ENCODE peak calls at places on chromosomes 12 and 14, in nine cellular contexts. M, Q, F, Y, G, E, B, U and D are unnamed samples. For H3K9me3 and H3K4me1, the result is how much of the 10 kb centered on the place peaks cover.

GRCh38 chr14:78595797-78596196 is 425.6 kb downstream of the NRXN3 start:
- DNase-seq in M (no peak), Q (peak), F (peak), Y (peak), G (peak), E (no peak), B (no peak), U (no peak), D (no peak)

GRCh38 chr14:95862243-95862642 is 14.4 kb upstream of the TUNAR start:
- DNase-seq in M (no peak), Q (no peak), F (no peak), Y (peak), G (peak), E (no peak), B (no peak), U (no peak), D (no peak)

GRCh38 chr14:63212776-63213500 is 8.7 kb downstream of the RHOJ start:
- DNase-seq in M (no peak), Q (no peak), F (no peak), Y (no peak), G (no peak), E (no peak), B (no peak), U (no peak), D (no peak)

GRCh38 chr12:16118586-16118985 is 158.9 kb downstream of the SLC15A5 start:
- DNase-seq in M (no peak), Q (peak), F (no peak), Y (no peak), G (peak), E (no peak), B (no peak), U (no peak), D (no peak)

GRCh38 chr12:53078425-53079225 is 565 bp downstream of the SPRYD3 start:
- DNase-seq in M (no peak), Q (no peak), F (peak), Y (no peak), G (no peak), E (no peak), B (no peak), U (peak), D (no peak)

GRCh38 chr12:466039-466438 is 6.3 kb downstream of the B4GALNT3 start:
- DNase-seq in M (no peak), Q (no peak), F (no peak), Y (peak), G (no peak), E (no peak), B (no peak), U (no peak), D (no peak)

GRCh38 chr12:49342066-49342913 is 4.4 kb upstream of the DNAJC22 start:
- DNase-seq in M (peak), Q (peak), F (peak), Y (peak), G (peak), E (peak), B (no peak), U (peak), D (no peak)

GRCh38 chr14:97697772-97698171 is 900.6 kb downstream of the VRK1 start:
- DNase-seq in M (no peak), Q (no peak), F (no peak), Y (no peak), G (no peak), E (peak), B (no peak), U (peak), D (no peak)

GRCh38 chr12:108811411-108812185 is 45.8 kb downstream of the SSH1 start:
- DNase-seq in M (no peak), Q (no peak), F (no peak), Y (no peak), G (no peak), E (no peak), B (no peak), U (no peak), D (no peak)

GRCh38 chr12:52175411-52176350 is 16.1 kb downstream of the KRT80 start:
- DNase-seq in M (no peak), Q (peak), F (no peak), Y (no peak), G (no peak), E (no peak), B (no peak), U (no peak), D (no peak)

GRCh38 chr12:49609059-49609874 is 3.8 kb upstream of the FAM186B start:
- DNase-seq in M (no peak), Q (no peak), F (no peak), Y (no peak), G (no peak), E (no peak), B (no peak), U (no peak), D (no peak)

GRCh38 chr14:48936352-48936751 is 649.8 kb downstream of the RPS29 start:
- DNase-seq in M (no peak), Q (peak), F (peak), Y (peak), G (peak), E (no peak), B (no peak), U (no peak), D (no peak)

GRCh38 chr12:124646385-124647230 is 79.2 kb upstream of the NCOR2 start:
- DNase-seq in M (no peak), Q (no peak), F (no peak), Y (no peak), G (no peak), E (peak), B (no peak), U (peak), D (no peak)

GRCh38 chr12:104448475-104448874 is 8.3 kb upstream of the CHST11 start:
- DNase-seq in M (no peak), Q (no peak), F (no peak), Y (no peak), G (no peak), E (no peak), B (no peak), U (no peak), D (no peak)

GRCh38 chr12:3117144-3117581 is 40.0 kb downstream of the TSPAN9 start:
- DNase-seq in M (no peak), Q (peak), F (peak), Y (no peak), G (no peak), E (no peak), B (no peak), U (no peak), D (no peak)

GRCh38 chr14:96001866-96002510 is 37.2 kb upstream of the C14orf132 start:
- DNase-seq in M (no peak), Q (no peak), F (no peak), Y (no peak), G (no peak), E (no peak), B (no peak), U (no peak), D (no peak)

GRCh38 chr12:122886851-122887816 is 8.8 kb downstream of the VPS37B start:
- DNase-seq in M (no peak), Q (peak), F (peak), Y (peak), G (no peak), E (no peak), B (no peak), U (no peak), D (no peak)

GRCh38 chr12:65121049-65121955 is at the start of gene WIF1:
- DNase-seq in M (peak), Q (peak), F (peak), Y (peak), G (peak), E (peak), B (no peak), U (peak), D (no peak)

GRCh38 chr14:38143651-38144505 is 63.8 kb upstream of the SSTR1 start:
- DNase-seq in M (no peak), Q (peak), F (peak), Y (no peak), G (no peak), E (no peak), B (no peak), U (no peak), D (no peak)

GRCh38 chr12:62438098-62438692 is 28.4 kb upstream of the MON2 start:
- DNase-seq in M (peak), Q (peak), F (peak), Y (peak), G (peak), E (peak), B (no peak), U (peak), D (no peak)

GRCh38 chr12:46556105-46556559 is 183.6 kb upstream of the SLC38A2 start:
- DNase-seq in M (no peak), Q (peak), F (peak), Y (no peak), G (no peak), E (no peak), B (no peak), U (no peak), D (no peak)

GRCh38 chr12:6330999-6331714 is 10.7 kb downstream of the TNFRSF1A start:
- DNase-seq in M (no peak), Q (no peak), F (no peak), Y (no peak), G (no peak), E (no peak), B (no peak), U (no peak), D (no peak)

GRCh38 chr12:51900323-51900889 is 6.9 kb upstream of the ACVRL1 start:
- DNase-seq in M (no peak), Q (no peak), F (no peak), Y (no peak), G (no peak), E (no peak), B (no peak), U (no peak), D (no peak)

GRCh38 chr14:99116741-99117295 is 155.2 kb downstream of the BCL11B start:
- DNase-seq in M (no peak), Q (no peak), F (no peak), Y (no peak), G (no peak), E (no peak), B (no peak), U (no peak), D (no peak)

GRCh38 chr12:74393265-74393664 is 144.4 kb upstream of the ATXN7L3B start:
- DNase-seq in M (no peak), Q (no peak), F (peak), Y (no peak), G (no peak), E (no peak), B (no peak), U (no peak), D (no peak)

GRCh38 chr12:99157946-99158345 is 489.6 kb upstream of the GARIN6 start:
- DNase-seq in M (no peak), Q (no peak), F (peak), Y (no peak), G (no peak), E (no peak), B (no peak), U (no peak), D (no peak)

GRCh38 chr12:123580772-123581171 is 3.6 kb upstream of the TMED2 start:
- DNase-seq in M (no peak), Q (no peak), F (peak), Y (no peak), G (no peak), E (no peak), B (no peak), U (no peak), D (no peak)

GRCh38 chr12:88993655-88994054 is 358.6 kb downstream of the DUSP6 start:
- DNase-seq in M (no peak), Q (peak), F (peak), Y (peak), G (peak), E (no peak), B (no peak), U (no peak), D (no peak)

GRCh38 chr12:121810833-121811433 is 7.1 kb downstream of the SETD1B start:
- DNase-seq in M (no peak), Q (no peak), F (peak), Y (no peak), G (no peak), E (no peak), B (no peak), U (no peak), D (no peak)

GRCh38 chr12:121810234-121810817 is 6.5 kb downstream of the SETD1B start:
- DNase-seq in M (no peak), Q (no peak), F (no peak), Y (no peak), G (no peak), E (no peak), B (no peak), U (no peak), D (no peak)

GRCh38 chr12:121812921-121813896 is 9.4 kb downstream of the SETD1B start:
- DNase-seq in M (peak), Q (peak), F (no peak), Y (no peak), G (no peak), E (no peak), B (no peak), U (peak), D (no peak)

GRCh38 chr12:121812320-121812871 is 8.6 kb downstream of the SETD1B start:
- DNase-seq in M (peak), Q (peak), F (peak), Y (peak), G (peak), E (no peak), B (no peak), U (peak), D (no peak)

DNA sequence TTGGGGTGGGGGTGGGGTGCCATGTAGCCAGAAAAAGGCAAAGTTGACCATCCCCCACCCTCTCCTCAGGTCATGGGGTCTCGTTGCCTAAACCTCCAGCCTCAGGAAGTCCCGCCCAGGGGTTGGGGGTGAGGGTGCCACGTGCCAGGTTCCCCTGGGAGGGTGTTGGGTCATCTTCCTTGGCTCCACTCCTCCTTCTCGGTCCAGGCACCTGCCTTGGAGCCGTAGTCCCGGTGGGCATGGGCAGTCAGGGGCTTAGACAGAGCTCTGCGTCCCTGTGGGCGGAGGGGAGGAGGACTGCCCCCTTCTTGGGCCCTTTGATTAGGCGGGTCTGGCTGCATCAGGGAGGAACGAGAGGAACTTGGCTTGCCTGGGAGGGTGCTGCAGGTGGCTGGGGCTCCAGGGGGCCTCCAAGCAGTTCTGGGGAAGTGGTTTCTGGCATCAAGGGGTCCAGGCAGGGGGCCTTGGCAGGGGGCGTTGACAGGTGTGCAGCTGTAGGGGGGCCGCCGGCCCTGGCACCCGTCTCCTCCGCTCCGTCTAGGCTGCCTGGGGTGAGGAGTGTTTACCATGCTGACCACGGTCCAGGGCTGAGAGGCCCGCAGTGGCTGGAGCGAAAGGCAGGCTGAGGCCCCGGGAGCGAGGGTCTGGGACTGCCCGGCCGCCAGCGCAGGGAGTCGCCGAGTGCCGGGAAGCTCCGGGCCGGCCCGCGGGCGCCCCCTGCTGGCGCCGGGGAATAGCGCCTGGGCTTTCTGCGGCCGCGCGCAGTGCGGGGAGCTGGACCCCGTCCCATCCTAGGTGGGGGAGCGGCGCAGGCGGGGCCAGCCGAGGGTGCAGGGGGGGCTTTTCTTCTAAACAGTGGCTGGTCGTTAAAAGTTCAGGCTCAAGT is 7.9 kb downstream of the SETD1B start:
- DNase-seq in M (peak), Q (peak), F (peak), Y (peak), G (peak), E (peak), B (no peak), U (peak), D (no peak)
- H3K27ac ChIP-seq in M (peak), Q (peak), F (peak), Y (peak), G (peak), E (peak), B (peak), U (no peak), D (peak)

GRCh38 chr14:36511981-36512584 is 7.9 kb downstream of the NKX2-1 start:
- DNase-seq in M (no peak), Q (no peak), F (no peak), Y (no peak), G (no peak), E (no peak), B (no peak), U (no peak), D (no peak)

GRCh38 chr14:36509056-36509917 is 10.7 kb downstream of the NKX2-1 start:
- DNase-seq in M (no peak), Q (no peak), F (no peak), Y (no peak), G (no peak), E (no peak), B (no peak), U (no peak), D (no peak)

GRCh38 chr14:36508418-36509051 is 11.5 kb downstream of the NKX2-1 start:
- DNase-seq in M (no peak), Q (no peak), F (no peak), Y (no peak), G (no peak), E (no peak), B (no peak), U (no peak), D (no peak)

GRCh38 chr14:36510874-36511273 is 9.2 kb downstream of the NKX2-1 start:
- DNase-seq in M (no peak), Q (no peak), F (no peak), Y (no peak), G (no peak), E (no peak), B (no peak), U (no peak), D (no peak)

GRCh38 chr14:36510078-36510799 is 9.8 kb downstream of the NKX2-1 start:
- DNase-seq in M (no peak), Q (no peak), F (no peak), Y (peak), G (no peak), E (no peak), B (no peak), U (no peak), D (no peak)
- H3K9me3 ChIP-seq in M (under half), Q (under half), F (under half), Y (under half), G (under half), E (under half), B (under half), U (under half), D (under half)

GRCh38 chr14:61362072-61362750 is 40.8 kb downstream of the PRKCH start:
- DNase-seq in M (no peak), Q (no peak), F (peak), Y (no peak), G (no peak), E (no peak), B (no peak), U (no peak), D (no peak)
- H3K4me1 ChIP-seq in M (under half), Q (under half), F (under half), Y (under half), G (under half), E (half or more), B (under half), U (half or more), D (under half)

GRCh38 chr12:31951008-31951407 is 8.2 kb upstream of the RESF1 start:
- DNase-seq in M (no peak), Q (no peak), F (no peak), Y (no peak), G (no peak), E (no peak), B (no peak), U (no peak), D (no peak)
- H3K27ac ChIP-seq in M (no peak), Q (no peak), F (no peak), Y (no peak), G (no peak), E (no peak), B (no peak), U (no peak), D (no peak)

GRCh38 chr14:90767899-90768298 is 48.3 kb downstream of the TTC7B start:
- DNase-seq in M (no peak), Q (no peak), F (no peak), Y (no peak), G (no peak), E (no peak), B (no peak), U (no peak), D (no peak)
- H3K9me3 ChIP-seq in M (under half), Q (under half), F (under half), Y (under half), G (under half), E (under half), B (under half), U (under half), D (under half)

GRCh38 chr12:57092529-57092862 is 3.6 kb downstream of the NAB2 start:
- DNase-seq in M (no peak), Q (no peak), F (no peak), Y (no peak), G (no peak), E (no peak), B (no peak), U (no peak), D (no peak)
- H3K4me1 ChIP-seq in M (under half), Q (under half), F (under half), Y (under half), G (under half), E (under half), B (half or more), U (under half), D (under half)

DNA sequence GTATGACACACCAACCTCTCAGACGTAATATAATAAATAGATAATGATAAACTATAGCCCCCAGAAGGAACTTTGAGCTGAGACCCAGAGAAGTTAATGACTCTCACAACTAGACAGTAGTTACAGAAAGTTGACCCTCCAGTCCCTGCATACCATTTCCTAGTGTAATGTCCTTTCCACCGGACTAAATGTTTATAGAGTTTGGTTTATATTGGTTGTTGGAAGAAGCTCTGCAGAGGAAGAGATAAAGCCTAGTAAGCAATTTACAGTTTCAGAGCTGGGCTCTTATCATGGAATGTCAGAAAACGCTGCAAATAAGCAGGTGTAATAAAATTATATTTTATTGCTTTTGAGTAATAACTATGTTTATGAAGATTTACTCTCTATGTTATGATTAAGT is 97.4 kb downstream of the TRHDE start:
- DNase-seq in M (no peak), Q (no peak), F (no peak), Y (peak), G (no peak), E (no peak), B (no peak), U (no peak), D (no peak)
- H3K27ac ChIP-seq in M (peak), Q (no peak), F (no peak), Y (peak), G (no peak), E (no peak), B (no peak), U (no peak), D (no peak)

GRCh38 chr14:79967001-79967400 is 244.3 kb downstream of the DIO2 start:
- DNase-seq in M (no peak), Q (no peak), F (peak), Y (no peak), G (no peak), E (no peak), B (no peak), U (no peak), D (no peak)

GRCh38 chr14:79967453-79967852 is 243.9 kb downstream of the DIO2 start:
- DNase-seq in M (no peak), Q (no peak), F (no peak), Y (no peak), G (no peak), E (no peak), B (no peak), U (no peak), D (no peak)

GRCh38 chr14:79971330-79971729 is 240.0 kb downstream of the DIO2 start:
- DNase-seq in M (no peak), Q (no peak), F (peak), Y (peak), G (no peak), E (no peak), B (no peak), U (no peak), D (no peak)

GRCh38 chr14:79972230-79972629 is 239.1 kb downstream of the DIO2 start:
- DNase-seq in M (no peak), Q (no peak), F (no peak), Y (no peak), G (no peak), E (no peak), B (no peak), U (no peak), D (no peak)
- H3K9me3 ChIP-seq in M (under half), Q (under half), F (under half), Y (under half), G (under half), E (under half), B (under half), U (under half), D (under half)